ENCODE peak calls at places on chromosomes 5 and 9, in seven cellular contexts. K is effector memory CD4-positive, alpha-beta T cell; P is mesendoderm; T is CD8-positive, alpha-beta memory T cell; H is neuronal stem cell; Q is thoracic aorta; G is HCT116. D is an unnamed sample.

GRCh38 chr9:109320338-109320733 is 523 bp downstream of the EPB41L4B start:
- DNase-seq in Q (no peak), P (peak; percentile 20), T (no peak), G (no peak), K (no peak), H (peak; percentile 26), D (peak; percentile 71)

GRCh38 chr5:140259509-140259908 is 43.4 kb downstream of the PFDN1 start:
- DNase-seq in P (peak; percentile 95), G (peak; percentile 76), K (no peak), T (no peak), Q (no peak), H (no peak), D (no peak)

GRCh38 chr9:124742940-124743339 is 28.2 kb downstream of the NR6A1 start:
- DNase-seq in K (no peak), Q (no peak), H (no peak), P (no peak), G (no peak), T (no peak), D (no peak)

GRCh38 chr9:114696814-114697544 is 15.0 kb upstream of the TEX48 start:
- DNase-seq in P (no peak), H (no peak), Q (no peak), G (no peak), T (no peak), K (no peak), D (no peak)

GRCh38 chr5:52786937-52787599 is 648 bp upstream of the ITGA1 start:
- DNase-seq in T (no peak), P (peak; percentile 72), G (peak; percentile 50), K (no peak), H (no peak), Q (no peak), D (peak; percentile 41)

GRCh38 chr5:138663009-138663408 is 87.8 kb upstream of the HSPA9 start:
- DNase-seq in K (peak; percentile 14), G (no peak), T (no peak), P (no peak), H (no peak), Q (no peak), D (no peak)

GRCh38 chr5:135565691-135566421 is 12.9 kb downstream of the CXCL14 start:
- DNase-seq in T (peak; percentile 56), G (peak; percentile 50), Q (peak; percentile 16), P (peak; percentile 86), K (peak; percentile 36), H (peak; percentile 61), D (peak; percentile 91)

GRCh38 chr5:169085656-169086055 is 215.3 kb downstream of the SLIT3 start:
- DNase-seq in T (no peak), Q (no peak), H (no peak), K (no peak), G (no peak), P (no peak), D (no peak)

GRCh38 chr9:32672478-32672877 is 37.0 kb upstream of the TAF1L start:
- DNase-seq in P (no peak), Q (no peak), H (no peak), K (no peak), T (no peak), G (no peak), D (no peak)

GRCh38 chr5:169576181-169576598 is 7.4 kb upstream of the SPDL1 start:
- DNase-seq in H (no peak), K (no peak), G (no peak), T (no peak), Q (no peak), P (no peak), D (no peak)

GRCh38 chr9:69200071-69200470 is 26.0 kb downstream of the TJP2 start:
- DNase-seq in G (no peak), K (no peak), Q (no peak), T (no peak), H (no peak), P (peak; percentile 74), D (no peak)

DNA sequence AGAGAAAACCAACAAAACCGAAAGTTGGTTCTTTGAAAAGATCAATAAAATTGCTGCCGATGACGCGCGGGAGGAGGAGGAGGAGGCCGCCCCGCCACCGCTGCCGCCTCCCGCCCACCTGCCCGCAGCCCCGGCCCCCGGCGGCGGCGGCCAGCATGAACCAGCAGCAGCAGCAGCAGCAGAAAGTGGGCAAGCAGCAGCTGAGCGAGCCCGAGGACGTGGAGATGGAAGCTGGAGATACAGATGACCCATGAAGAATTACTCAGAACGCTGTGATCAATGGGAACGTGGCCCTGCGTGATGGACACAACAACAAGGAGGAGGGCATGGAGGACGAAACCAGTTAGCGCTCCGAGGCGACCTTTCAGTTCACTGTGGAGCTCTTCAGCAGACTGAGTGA is 53.9 kb upstream of the EFNA5 start:
- DNase-seq in Q (no peak), T (no peak), G (no peak), K (no peak), H (no peak), P (no peak), D (no peak)
- H3K4me3 ChIP-seq in Q (no peak overlapping the region), T (no peak overlapping the region), G (no peak overlapping the region), K (no peak overlapping the region), H (no peak overlapping the region), P (no peak overlapping the region), D (no peak overlapping the region)

GRCh38 chr9:95620722-95621121 is 104.0 kb upstream of the PTCH1 start:
- DNase-seq in H (no peak), P (no peak), K (no peak), T (no peak), Q (no peak), G (no peak), D (no peak)
- H3K4me1 ChIP-seq in H (no peaks in the 10 kb centered on the region), P (no peaks in the 10 kb centered on the region), K (no peaks in the 10 kb centered on the region), T (no peaks in the 10 kb centered on the region), Q (peaks cover 5% of the 10 kb centered on the region), G (no peaks in the 10 kb centered on the region), D (no peaks in the 10 kb centered on the region)

DNA sequence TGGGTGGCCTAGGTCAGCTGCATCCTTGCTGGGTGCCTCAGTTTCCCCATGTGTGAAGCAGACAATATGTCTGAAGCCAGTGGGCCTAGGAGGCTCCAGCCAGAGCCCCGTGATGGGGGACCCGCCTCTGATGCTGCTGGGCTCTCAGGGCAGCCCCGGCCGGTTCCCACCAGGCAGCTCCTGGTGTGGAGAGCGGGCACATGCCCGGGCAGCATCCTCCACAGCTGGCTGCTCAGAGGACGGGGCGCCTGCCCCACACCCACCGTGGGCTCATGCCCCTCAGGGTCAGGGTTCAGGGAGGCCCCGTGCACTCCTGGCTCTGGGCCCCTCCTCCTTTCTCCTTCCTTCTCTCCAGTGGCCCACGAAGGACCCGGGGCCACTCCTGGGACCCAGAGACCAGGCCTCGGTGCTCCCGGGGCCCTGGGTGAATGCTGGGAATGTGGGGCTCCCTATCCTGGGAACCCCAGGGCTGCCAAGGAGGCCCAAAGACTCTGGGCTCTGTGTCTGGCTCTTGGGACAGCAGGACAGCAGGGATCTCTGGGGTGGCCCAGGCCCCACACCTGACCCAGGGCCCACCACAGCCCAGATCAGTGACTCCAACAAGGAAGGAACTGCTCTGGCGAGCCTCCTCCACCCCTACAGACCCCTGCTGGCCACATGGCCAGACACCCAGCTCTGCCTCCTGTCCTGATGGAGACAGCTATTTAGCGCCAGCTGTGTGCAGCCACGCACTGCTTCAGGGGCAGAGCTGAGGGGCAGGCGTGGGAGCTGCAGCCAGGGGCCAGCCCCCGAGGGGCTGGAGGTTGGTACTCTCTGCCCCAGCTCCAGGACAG is 39.5 kb upstream of the EGFL7 start:
- DNase-seq in G (no peak), K (no peak), T (no peak), Q (no peak), P (no peak), H (no peak), D (no peak)
- H3K4me3 ChIP-seq in G (no peak overlapping the region), K (no peak overlapping the region), T (no peak overlapping the region), Q (no peak overlapping the region), P (no peak overlapping the region), H (no peak overlapping the region), D (no peak overlapping the region)

GRCh38 chr5:145834554-145834916 is 607 bp downstream of the PRELID2 start:
- DNase-seq in T (no peak), Q (no peak), K (no peak), H (no peak), G (no peak), P (no peak), D (no peak)
- H3K4me1 ChIP-seq in T (no peaks in the 10 kb centered on the region), Q (peaks cover 37% of the 10 kb centered on the region), K (peaks cover 3% of the 10 kb centered on the region), H (peaks cover 6% of the 10 kb centered on the region), G (peaks cover 36% of the 10 kb centered on the region), P (peaks cover 3% of the 10 kb centered on the region), D (peaks cover 13% of the 10 kb centered on the region)

GRCh38 chr5:36152324-36153298 is 700 bp downstream of the SKP2 start:
- DNase-seq in H (no peak), T (no peak), K (no peak), Q (no peak), G (no peak), P (peak; percentile 46), D (peak; percentile 38)
- H3K4me3 ChIP-seq in H (peak overlapping the region; percentile 84), T (peak overlapping the region; percentile 80), K (peak overlapping the region; percentile 85), Q (peak overlapping the region; percentile 90), G (peak overlapping the region; percentile 81), P (peak overlapping the region; percentile 97), D (peak overlapping the region; percentile 77)

GRCh38 chr9:133582501-133583045 is 26.6 kb downstream of the FAM163B start:
- DNase-seq in H (no peak), K (no peak), G (no peak), Q (no peak), P (no peak), T (no peak), D (no peak)
- H3K4me1 ChIP-seq in H (peaks cover 17% of the 10 kb centered on the region), K (no peaks in the 10 kb centered on the region), G (no peaks in the 10 kb centered on the region), Q (peaks cover 27% of the 10 kb centered on the region), P (peaks cover 8% of the 10 kb centered on the region), T (peaks cover 7% of the 10 kb centered on the region), D (peaks cover 27% of the 10 kb centered on the region)

GRCh38 chr5:79416499-79416898 is 97.4 kb downstream of the HOMER1 start:
- DNase-seq in P (no peak), T (no peak), H (no peak), K (no peak), Q (no peak), G (no peak), D (no peak)
- H3K4me3 ChIP-seq in P (no peak overlapping the region), T (no peak overlapping the region), H (no peak overlapping the region), K (no peak overlapping the region), Q (no peak overlapping the region), G (no peak overlapping the region), D (no peak overlapping the region)

D was measured in mucosa of descending colon.